ENCODE peak calls at places on chromosome 21, in eight cellular contexts. One of them, this sample, is unnamed.

GRCh38 chr21:43316156-43316845 is 110.6 kb downstream of the SIK1 start:
- DNase-seq in naive thymus-derived CD8-positive, alpha-beta T cell: no peak
- DNase-seq in neuronal stem cell: no peak
- DNase-seq in NAMALWA: no peak
- DNase-seq in effector memory CD4-positive, alpha-beta T cell: no peak
- DNase-seq in NCI-H774: no peak
- DNase-seq in erythroblast: no peak
- DNase-seq in epithelial cell of esophagus: no peak
- DNase-seq in this sample: no peak

GRCh38 chr21:44259082-44259705 is 2.5 kb downstream of the DNMT3L start:
- DNase-seq in naive thymus-derived CD8-positive, alpha-beta T cell: no peak
- DNase-seq in neuronal stem cell: no peak
- DNase-seq in NAMALWA: no peak
- DNase-seq in effector memory CD4-positive, alpha-beta T cell: no peak
- DNase-seq in NCI-H774: no peak
- DNase-seq in erythroblast: no peak
- DNase-seq in epithelial cell of esophagus: no peak
- DNase-seq in this sample: no peak

GRCh38 chr21:43646550-43647260 is 12.6 kb downstream of the HSF2BP start:
- DNase-seq in naive thymus-derived CD8-positive, alpha-beta T cell: peak
- DNase-seq in neuronal stem cell: peak
- DNase-seq in NAMALWA: peak
- DNase-seq in effector memory CD4-positive, alpha-beta T cell: peak
- DNase-seq in NCI-H774: peak
- DNase-seq in erythroblast: peak
- DNase-seq in epithelial cell of esophagus: peak
- DNase-seq in this sample: peak

GRCh38 chr21:42221581-42222345 is 2.8 kb downstream of the ABCG1 start:
- DNase-seq in naive thymus-derived CD8-positive, alpha-beta T cell: no peak
- DNase-seq in neuronal stem cell: no peak
- DNase-seq in NAMALWA: no peak
- DNase-seq in effector memory CD4-positive, alpha-beta T cell: no peak
- DNase-seq in NCI-H774: no peak
- DNase-seq in erythroblast: no peak
- DNase-seq in epithelial cell of esophagus: peak
- DNase-seq in this sample: no peak

GRCh38 chr21:37166733-37167132 is 93.7 kb downstream of the TTC3 start:
- DNase-seq in naive thymus-derived CD8-positive, alpha-beta T cell: no peak
- DNase-seq in neuronal stem cell: no peak
- DNase-seq in NAMALWA: peak
- DNase-seq in effector memory CD4-positive, alpha-beta T cell: no peak
- DNase-seq in NCI-H774: no peak
- DNase-seq in erythroblast: peak
- DNase-seq in epithelial cell of esophagus: peak
- DNase-seq in this sample: no peak

GRCh38 chr21:28793043-28793442 is 199.6 kb downstream of the LTN1 start:
- DNase-seq in naive thymus-derived CD8-positive, alpha-beta T cell: no peak
- DNase-seq in neuronal stem cell: no peak
- DNase-seq in NAMALWA: peak
- DNase-seq in effector memory CD4-positive, alpha-beta T cell: no peak
- DNase-seq in NCI-H774: no peak
- DNase-seq in erythroblast: peak
- DNase-seq in epithelial cell of esophagus: no peak
- DNase-seq in this sample: no peak

GRCh38 chr21:45286671-45287437 is 841 bp downstream of the POFUT2 start:
- DNase-seq in naive thymus-derived CD8-positive, alpha-beta T cell: peak
- DNase-seq in neuronal stem cell: peak
- DNase-seq in NAMALWA: no peak
- DNase-seq in effector memory CD4-positive, alpha-beta T cell: no peak
- DNase-seq in NCI-H774: no peak
- DNase-seq in erythroblast: no peak
- DNase-seq in epithelial cell of esophagus: no peak
- DNase-seq in this sample: no peak

GRCh38 chr21:45997495-45998275 is 16.1 kb downstream of the COL6A1 start:
- DNase-seq in naive thymus-derived CD8-positive, alpha-beta T cell: peak
- DNase-seq in neuronal stem cell: no peak
- DNase-seq in NAMALWA: no peak
- DNase-seq in effector memory CD4-positive, alpha-beta T cell: no peak
- DNase-seq in NCI-H774: no peak
- DNase-seq in erythroblast: no peak
- DNase-seq in epithelial cell of esophagus: no peak
- DNase-seq in this sample: no peak

GRCh38 chr21:44509539-44509938 is 30.5 kb downstream of the KRTAP10-1 start:
- DNase-seq in naive thymus-derived CD8-positive, alpha-beta T cell: no peak
- DNase-seq in neuronal stem cell: no peak
- DNase-seq in NAMALWA: peak
- DNase-seq in effector memory CD4-positive, alpha-beta T cell: no peak
- DNase-seq in NCI-H774: no peak
- DNase-seq in erythroblast: no peak
- DNase-seq in epithelial cell of esophagus: peak
- DNase-seq in this sample: no peak

GRCh38 chr21:41678016-41678935 is 88.6 kb downstream of the RIPK4 start:
- DNase-seq in naive thymus-derived CD8-positive, alpha-beta T cell: no peak
- DNase-seq in neuronal stem cell: no peak
- DNase-seq in NAMALWA: no peak
- DNase-seq in effector memory CD4-positive, alpha-beta T cell: no peak
- DNase-seq in NCI-H774: peak
- DNase-seq in erythroblast: no peak
- DNase-seq in epithelial cell of esophagus: peak
- DNase-seq in this sample: no peak

GRCh38 chr21:44300262-44300959 is 558 bp downstream of the PFKL start:
- DNase-seq in naive thymus-derived CD8-positive, alpha-beta T cell: peak
- DNase-seq in neuronal stem cell: no peak
- DNase-seq in NAMALWA: peak
- DNase-seq in effector memory CD4-positive, alpha-beta T cell: peak
- DNase-seq in NCI-H774: peak
- DNase-seq in erythroblast: peak
- DNase-seq in epithelial cell of esophagus: peak
- DNase-seq in this sample: peak

GRCh38 chr21:29196021-29196663 is 65.7 kb downstream of the MAP3K7CL start:
- DNase-seq in naive thymus-derived CD8-positive, alpha-beta T cell: peak
- DNase-seq in neuronal stem cell: no peak
- DNase-seq in NAMALWA: peak
- DNase-seq in effector memory CD4-positive, alpha-beta T cell: peak
- DNase-seq in NCI-H774: no peak
- DNase-seq in erythroblast: peak
- DNase-seq in epithelial cell of esophagus: peak
- DNase-seq in this sample: peak

GRCh38 chr21:36627242-36627641 is 71.7 kb upstream of the SIM2 start:
- DNase-seq in naive thymus-derived CD8-positive, alpha-beta T cell: no peak
- DNase-seq in neuronal stem cell: no peak
- DNase-seq in NAMALWA: no peak
- DNase-seq in effector memory CD4-positive, alpha-beta T cell: no peak
- DNase-seq in NCI-H774: no peak
- DNase-seq in erythroblast: no peak
- DNase-seq in epithelial cell of esophagus: peak
- DNase-seq in this sample: no peak

GRCh38 chr21:44902268-44903053 is 18.2 kb downstream of the ITGB2 start:
- DNase-seq in naive thymus-derived CD8-positive, alpha-beta T cell: peak
- DNase-seq in neuronal stem cell: no peak
- DNase-seq in NAMALWA: no peak
- DNase-seq in effector memory CD4-positive, alpha-beta T cell: no peak
- DNase-seq in NCI-H774: no peak
- DNase-seq in erythroblast: no peak
- DNase-seq in epithelial cell of esophagus: no peak
- DNase-seq in this sample: no peak

GRCh38 chr21:34530264-34530663 is 18.3 kb upstream of the KCNE1 start:
- DNase-seq in naive thymus-derived CD8-positive, alpha-beta T cell: no peak
- DNase-seq in neuronal stem cell: no peak
- DNase-seq in NAMALWA: no peak
- DNase-seq in effector memory CD4-positive, alpha-beta T cell: no peak
- DNase-seq in NCI-H774: no peak
- DNase-seq in erythroblast: no peak
- DNase-seq in epithelial cell of esophagus: no peak
- DNase-seq in this sample: no peak